ENCODE peak calls at places on chromosomes 4 and X, in seven cellular contexts. F is NCI-H1436; N is mucosa of descending colon; L is astrocyte of the cerebellum; S is astrocyte of the hippocampus; J is stimulated activated naive CD8-positive, alpha-beta T cell treated with anti-CD3 and anti-CD28 coated beads, Interleukin-15, Interleukin-2, amounts not matched to agents 100 U/mL and 50 U/mL, for 24 hours; G is neural crest cell. M is an unnamed sample.

GRCh38 chr4:148782284-148782683 is 340.1 kb upstream of the NR3C2 start:
- DNase-seq in F (no peak), L (no peak), N (no peak), G (no peak), J (no peak), S (no peak), M (no peak)

GRCh38 chr4:174117445-174117844 is 166.0 kb downstream of the FBXO8 start:
- DNase-seq in L (no peak), S (no peak), J (no peak), N (no peak), F (no peak), G (no peak), M (no peak)

GRCh38 chr4:185261971-185262370 is 52.6 kb downstream of the SNX25 start:
- DNase-seq in J (no peak), N (no peak), F (no peak), G (no peak), L (no peak), S (no peak), M (no peak)

GRCh38 chrX:19152762-19153161 is 30.5 kb upstream of the ADGRG2 start:
- DNase-seq in L (no peak), G (no peak), J (no peak), S (peak), F (no peak), N (no peak), M (no peak)

GRCh38 chr4:948936-949300 is 16.7 kb downstream of the TMEM175 start:
- DNase-seq in L (no peak), F (no peak), G (no peak), N (no peak), J (no peak), S (no peak), M (no peak)

GRCh38 chr4:116499-116898 is 7.8 kb upstream of the ZNF718 start:
- DNase-seq in N (no peak), J (no peak), L (no peak), G (no peak), F (no peak), S (no peak), M (no peak)

GRCh38 chr4:1741208-1741607 is 19.9 kb downstream of the TACC3 start:
- DNase-seq in S (no peak), G (no peak), L (no peak), F (no peak), J (no peak), N (no peak), M (no peak)

GRCh38 chr4:173505924-173506779 is 23.9 kb downstream of the HAND2 start:
- DNase-seq in L (no peak), J (peak), N (peak), S (peak), F (peak), G (no peak), M (peak)

GRCh38 chr4:20723019-20723418 is 22.8 kb downstream of the PACRGL start:
- DNase-seq in F (no peak), S (peak), G (no peak), J (no peak), L (no peak), N (no peak), M (no peak)

GRCh38 chr4:40395908-40396806 is 61.0 kb downstream of the CHRNA9 start:
- DNase-seq in N (peak), S (no peak), L (peak), G (peak), J (no peak), F (peak), M (peak)

GRCh38 chr4:118587946-118588345 is 97.2 kb upstream of the METTL14 start:
- DNase-seq in N (no peak), G (no peak), F (no peak), S (no peak), J (no peak), L (no peak), M (no peak)

GRCh38 chrX:118724775-118725174 is 2.6 kb upstream of the IL13RA1 start:
- DNase-seq in J (no peak), G (no peak), N (peak), L (no peak), F (no peak), S (no peak), M (no peak)

GRCh38 chrX:115521717-115522116 is 39.3 kb upstream of the PLS3 start:
- DNase-seq in J (no peak), N (no peak), L (no peak), G (no peak), F (no peak), S (no peak), M (no peak)

GRCh38 chr4:28464823-28465222 is 1604.2 kb downstream of the STIM2 start:
- DNase-seq in F (no peak), G (no peak), L (no peak), N (no peak), J (no peak), S (no peak), M (no peak)

GRCh38 chr4:53633608-53634007 is 42.3 kb upstream of the LNX1 start:
- DNase-seq in S (no peak), F (no peak), N (no peak), G (no peak), L (no peak), J (no peak), M (no peak)

GRCh38 chrX:68659385-68659784 is 11.9 kb downstream of the STARD8 start:
- DNase-seq in J (no peak), N (no peak), L (no peak), F (no peak), G (no peak), S (no peak), M (no peak)

GRCh38 chrX:115339441-115340025 is 50.0 kb downstream of the LUZP4 start:
- DNase-seq in G (no peak), L (no peak), F (no peak), S (peak), J (no peak), N (no peak), M (no peak)

GRCh38 chrX:52988985-52989917 is 30.9 kb upstream of the FAM156A start:
- DNase-seq in J (no peak), F (no peak), S (no peak), G (no peak), L (no peak), N (no peak), M (peak)

GRCh38 chr4:151675366-151676060 is 85.3 kb downstream of the GATB start:
- DNase-seq in S (no peak), L (no peak), N (no peak), F (no peak), J (no peak), G (no peak), M (no peak)

GRCh38 chr4:77465271-77465670 is 140.3 kb upstream of the CXCL13 start:
- DNase-seq in G (no peak), J (peak), N (peak), L (no peak), S (peak), F (no peak), M (no peak)

GRCh38 chr4:25978327-25978726 is 64.3 kb downstream of the SMIM20 start:
- DNase-seq in L (no peak), J (no peak), N (no peak), F (no peak), S (no peak), G (no peak), M (no peak)

GRCh38 chr4:97987019-97987648 is 156.1 kb downstream of the STPG2 start:
- DNase-seq in N (no peak), L (peak), G (no peak), S (peak), J (no peak), F (peak), M (no peak)

GRCh38 chrX:152663086-152663485 is 25.4 kb downstream of the GABRQ start:
- DNase-seq in S (no peak), F (no peak), N (no peak), G (no peak), L (no peak), J (no peak), M (no peak)

GRCh38 chrX:7139202-7140081 is 8.1 kb upstream of the STS start:
- DNase-seq in S (peak), G (no peak), N (no peak), L (no peak), F (no peak), J (no peak), M (no peak)

GRCh38 chrX:128436397-128437103 is 384.3 kb upstream of the ACTRT1 start:
- DNase-seq in S (no peak), G (no peak), F (no peak), J (no peak), L (no peak), N (no peak), M (no peak)

GRCh38 chrX:66914082-66914481 is 275.2 kb upstream of the EDA2R start:
- DNase-seq in F (no peak), N (peak), J (no peak), G (no peak), L (no peak), S (no peak), M (peak)

GRCh38 chrX:19178402-19178801 is 56.1 kb upstream of the ADGRG2 start:
- DNase-seq in G (no peak), S (no peak), J (no peak), L (no peak), F (no peak), N (no peak), M (no peak)

GRCh38 chr4:164779811-164780216 is 25.9 kb downstream of the SMIM31 start:
- DNase-seq in F (peak), S (peak), J (peak), G (peak), L (peak), N (peak), M (peak)

GRCh38 chr4:70632028-70632427 is 3.5 kb downstream of the ENAM start:
- DNase-seq in N (no peak), L (peak), G (no peak), S (peak), J (no peak), F (no peak), M (no peak)

GRCh38 chr4:184648220-184649025 is 824 bp downstream of the CASP3 start:
- DNase-seq in N (peak), J (peak), G (peak), F (no peak), L (no peak), S (peak), M (peak)

GRCh38 chrX:108020631-108021030 is 24.2 kb upstream of the VSIG1 start:
- DNase-seq in J (no peak), N (no peak), L (no peak), S (peak), G (no peak), F (no peak), M (no peak)

GRCh38 chr4:44679060-44679459 is 840 bp downstream of the GUF1 start:
- DNase-seq in G (no peak), F (no peak), N (no peak), S (no peak), L (no peak), J (no peak), M (no peak)

GRCh38 chrX:76427560-76428242 is at the start of gene MAGEE1:
- DNase-seq in J (peak), L (peak), F (peak), N (peak), S (peak), G (peak), M (peak)

GRCh38 chr4:186885289-186885688 is 161.6 kb upstream of the FAT1 start:
- DNase-seq in G (no peak), F (no peak), L (no peak), J (no peak), N (no peak), S (no peak), M (no peak)

GRCh38 chr4:71456841-71457240 is 118.0 kb downstream of the SLC4A4 start:
- DNase-seq in G (no peak), J (no peak), L (no peak), F (no peak), S (peak), N (no peak), M (peak)

M was measured in SHP77.